ENCODE peak calls at places on chromosomes 7 and 10, in five cellular contexts. One of them, this sample, is unnamed.

GRCh38 chr10:101597036-101597435 is 8.9 kb downstream of the DPCD start:
- DNase-seq in HepG2: no peak
- DNase-seq in HCT116: no peak
- DNase-seq in GM12878: no peak
- DNase-seq in K562: no peak
- DNase-seq in this sample: no peak

GRCh38 chr10:79347894-79348639 is 798 bp downstream of the PPIF start:
- DNase-seq in HepG2: peak
- DNase-seq in HCT116: peak
- DNase-seq in GM12878: no peak
- DNase-seq in K562: peak
- DNase-seq in this sample: peak

GRCh38 chr7:30802812-30803211 is 31.6 kb downstream of the MINDY4 start:
- DNase-seq in HepG2: no peak
- DNase-seq in HCT116: no peak
- DNase-seq in GM12878: no peak
- DNase-seq in K562: no peak
- DNase-seq in this sample: no peak

GRCh38 chr10:107139237-107139636 is 25.3 kb downstream of the SORCS1 start:
- DNase-seq in HepG2: no peak
- DNase-seq in HCT116: no peak
- DNase-seq in GM12878: no peak
- DNase-seq in K562: no peak
- DNase-seq in this sample: no peak

GRCh38 chr10:94197241-94197640 is 165.5 kb downstream of the NOC3L start:
- DNase-seq in HepG2: no peak
- DNase-seq in HCT116: no peak
- DNase-seq in GM12878: no peak
- DNase-seq in K562: no peak
- DNase-seq in this sample: no peak

GRCh38 chr7:135981958-135982646 is 4.9 kb upstream of the MTPN start:
- DNase-seq in HepG2: no peak
- DNase-seq in HCT116: no peak
- DNase-seq in GM12878: no peak
- DNase-seq in K562: no peak
- DNase-seq in this sample: no peak

GRCh38 chr10:69861251-69862240 is 59.8 kb downstream of the COL13A1 start:
- DNase-seq in HepG2: peak
- DNase-seq in HCT116: peak
- DNase-seq in GM12878: no peak
- DNase-seq in K562: no peak
- DNase-seq in this sample: no peak

GRCh38 chr7:70093496-70093895 is 495.2 kb downstream of the AUTS2 start:
- DNase-seq in HepG2: no peak
- DNase-seq in HCT116: no peak
- DNase-seq in GM12878: no peak
- DNase-seq in K562: no peak
- DNase-seq in this sample: no peak

GRCh38 chr7:24438232-24438631 is 135.0 kb upstream of the PALS2 start:
- DNase-seq in HepG2: no peak
- DNase-seq in HCT116: no peak
- DNase-seq in GM12878: no peak
- DNase-seq in K562: no peak
- DNase-seq in this sample: no peak

GRCh38 chr10:11397980-11398580 is 213.4 kb downstream of the USP6NL start:
- DNase-seq in HepG2: no peak
- DNase-seq in HCT116: no peak
- DNase-seq in GM12878: no peak
- DNase-seq in K562: no peak
- DNase-seq in this sample: no peak

GRCh38 chr10:25698638-25699037 is 235.4 kb upstream of the MYO3A start:
- DNase-seq in HepG2: no peak
- DNase-seq in HCT116: no peak
- DNase-seq in GM12878: no peak
- DNase-seq in K562: no peak
- DNase-seq in this sample: no peak

GRCh38 chr10:120556164-120556532 is 99.1 kb downstream of the PLPP4 start:
- DNase-seq in HepG2: no peak
- DNase-seq in HCT116: no peak
- DNase-seq in GM12878: no peak
- DNase-seq in K562: no peak
- DNase-seq in this sample: no peak

GRCh38 chr10:123858907-123859650 is 32.5 kb downstream of the CPXM2 start:
- DNase-seq in HepG2: no peak
- DNase-seq in HCT116: no peak
- DNase-seq in GM12878: no peak
- DNase-seq in K562: no peak
- DNase-seq in this sample: peak

GRCh38 chr7:52540041-52540440 is 495.4 kb upstream of the POM121L12 start:
- DNase-seq in HepG2: no peak
- DNase-seq in HCT116: no peak
- DNase-seq in GM12878: no peak
- DNase-seq in K562: no peak
- DNase-seq in this sample: no peak

GRCh38 chr10:112115781-112116385 is 67.7 kb downstream of the GPAM start:
- DNase-seq in HepG2: peak
- DNase-seq in HCT116: peak
- DNase-seq in GM12878: no peak
- DNase-seq in K562: peak
- DNase-seq in this sample: peak

GRCh38 chr7:159103382-159104187 is 41.1 kb downstream of the VIPR2 start:
- DNase-seq in HepG2: no peak
- DNase-seq in HCT116: no peak
- DNase-seq in GM12878: no peak
- DNase-seq in K562: no peak
- DNase-seq in this sample: no peak
- H3K4me2 ChIP-seq in HepG2: no peak
- H3K4me2 ChIP-seq in HCT116: no peak
- H3K4me2 ChIP-seq in GM12878: no peak
- H3K4me2 ChIP-seq in K562: no peak
- H3K4me2 ChIP-seq in this sample: no peak

GRCh38 chr10:8060010-8060703 is 5.7 kb downstream of the GATA3 start:
- DNase-seq in HepG2: no peak
- DNase-seq in HCT116: no peak
- DNase-seq in GM12878: peak
- DNase-seq in K562: no peak
- DNase-seq in this sample: peak
- TF ChIP-seq SRF in HepG2: no peak
- TF ChIP-seq SRF in HCT116: no peak
- TF ChIP-seq SRF in GM12878: no peak
- TF ChIP-seq SRF in K562: no peak
- TF ChIP-seq SRF in this sample: no peak

DNA sequence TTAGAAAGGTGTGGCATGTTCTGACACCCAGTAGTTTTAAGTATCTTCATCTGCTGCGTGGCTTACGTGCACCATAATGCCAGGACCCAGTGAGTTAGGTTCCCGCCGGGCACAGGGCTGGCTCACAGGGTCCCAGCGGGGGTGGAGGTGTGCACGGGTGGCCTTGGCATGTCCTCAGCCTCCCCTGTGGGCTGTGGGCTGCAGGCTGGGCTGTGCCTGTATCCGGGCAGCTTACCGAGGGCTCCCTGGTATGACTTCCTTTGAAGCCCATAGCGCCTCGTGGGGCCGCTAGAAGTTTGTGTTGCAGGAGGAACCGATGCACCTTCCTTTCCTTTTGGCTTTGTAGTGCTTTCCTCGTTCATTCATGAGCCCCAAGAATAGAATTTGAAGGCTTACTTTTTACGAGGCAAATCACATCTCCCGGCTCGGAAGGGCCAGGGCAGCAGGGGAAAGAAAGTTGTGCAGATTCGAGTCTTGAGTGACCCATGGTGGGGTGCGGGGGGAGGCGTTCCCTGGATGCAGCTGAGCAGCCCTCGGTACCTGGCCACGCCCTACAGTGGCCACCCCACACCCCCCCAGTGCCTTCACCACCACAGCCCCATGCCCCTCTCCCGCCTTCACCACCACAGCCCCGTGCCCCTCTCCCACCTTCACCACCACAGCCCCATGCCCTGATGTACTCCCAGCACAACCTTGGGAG is 113.2 kb downstream of the WDR37 start:
- DNase-seq in HepG2: no peak
- DNase-seq in HCT116: no peak
- DNase-seq in GM12878: no peak
- DNase-seq in K562: no peak
- DNase-seq in this sample: no peak
- H3K4me2 ChIP-seq in HepG2: no peak
- H3K4me2 ChIP-seq in HCT116: no peak
- H3K4me2 ChIP-seq in GM12878: no peak
- H3K4me2 ChIP-seq in K562: no peak
- H3K4me2 ChIP-seq in this sample: no peak

GRCh38 chr10:26931223-26931622 is 70.5 kb upstream of the ABI1 start:
- DNase-seq in HepG2: peak
- DNase-seq in HCT116: no peak
- DNase-seq in GM12878: no peak
- DNase-seq in K562: peak
- DNase-seq in this sample: no peak
- TF ChIP-seq SRF in HepG2: no peak
- TF ChIP-seq SRF in HCT116: no peak
- TF ChIP-seq SRF in GM12878: no peak
- TF ChIP-seq SRF in K562: no peak
- TF ChIP-seq SRF in this sample: no peak

GRCh38 chr7:151727579-151728285 is 149.2 kb downstream of the PRKAG2 start:
- DNase-seq in HepG2: no peak
- DNase-seq in HCT116: peak
- DNase-seq in GM12878: no peak
- DNase-seq in K562: peak
- DNase-seq in this sample: peak
- H3K4me2 ChIP-seq in HepG2: no peak
- H3K4me2 ChIP-seq in HCT116: peak
- H3K4me2 ChIP-seq in GM12878: no peak
- H3K4me2 ChIP-seq in K562: no peak
- H3K4me2 ChIP-seq in this sample: no peak